ENCODE peak calls at places on chromosomes 3 and 15, in five cellular contexts. O is GM03348; W is frontal cortex; U is stimulated activated CD8-positive, alpha-beta memory T cell treated with anti-CD3 and anti-CD28 coated beads, Interleukin-7, amount 100 ng/mL, for 1 hour; C is mammary epithelial cell. M is an unnamed sample.

GRCh38 chr15:73792429-73792828 is 39.3 kb upstream of the INSYN1 start:
- DNase-seq in O (no peak), W (no peak), U (no peak), C (no peak), M (no peak)

GRCh38 chr3:59498995-59499394 is 449.2 kb upstream of the CFAP20DC start:
- DNase-seq in W (no peak), C (no peak), O (no peak), U (no peak), M (no peak)

GRCh38 chr3:147305533-147306241 is 100.7 kb downstream of the ZIC4 start:
- DNase-seq in U (no peak), C (no peak), W (no peak), O (peak), M (no peak)

GRCh38 chr3:190517696-190518095 is 3.8 kb downstream of the IL1RAP start:
- DNase-seq in C (peak), U (no peak), W (no peak), O (peak), M (no peak)

GRCh38 chr3:170864525-170865208 is 5.3 kb downstream of the RPL22L1 start:
- DNase-seq in W (no peak), O (no peak), U (no peak), C (peak), M (no peak)

GRCh38 chr15:50675524-50676144 is 11.0 kb downstream of the TRPM7 start:
- DNase-seq in W (no peak), O (peak), C (peak), U (no peak), M (no peak)

GRCh38 chr3:42714151-42714852 is 11.7 kb upstream of the HHATL start:
- DNase-seq in O (no peak), U (no peak), C (no peak), W (no peak), M (no peak)

GRCh38 chr3:13626915-13627460 is 78.1 kb downstream of the FBLN2 start:
- DNase-seq in U (no peak), C (no peak), O (no peak), W (no peak), M (no peak)

GRCh38 chr15:65212097-65212496 is 824 bp upstream of the CILP start:
- DNase-seq in U (no peak), O (no peak), C (no peak), W (no peak), M (no peak)

GRCh38 chr3:37114251-37115145 is 59.9 kb downstream of the LRRFIP2 start:
- DNase-seq in C (peak), W (no peak), O (peak), U (no peak), M (no peak)

GRCh38 chr15:94412979-94413741 is 181.8 kb downstream of the MCTP2 start:
- DNase-seq in C (no peak), O (peak), U (no peak), W (no peak), M (no peak)

GRCh38 chr3:19295208-19295607 is 146.9 kb downstream of the KCNH8 start:
- DNase-seq in O (no peak), U (no peak), W (no peak), C (no peak), M (no peak)

GRCh38 chr15:41233367-41233771 is 2.3 kb downstream of the CHP1 start:
- DNase-seq in O (peak), W (no peak), U (no peak), C (peak), M (no peak)

GRCh38 chr15:71333839-71334238 is 218.6 kb downstream of the THSD4 start:
- DNase-seq in W (no peak), C (no peak), O (peak), U (no peak), M (no peak)

GRCh38 chr3:197168606-197169005 is 129.8 kb downstream of the DLG1 start:
- DNase-seq in W (no peak), U (no peak), O (peak), C (no peak), M (no peak)

GRCh38 chr15:78206326-78207109 is 27.8 kb downstream of the ACSBG1 start:
- DNase-seq in C (no peak), U (no peak), W (no peak), O (peak), M (no peak)

GRCh38 chr3:145013931-145014330 is 1042.3 kb downstream of the DIPK2A start:
- DNase-seq in W (no peak), U (no peak), O (no peak), C (no peak), M (no peak)

GRCh38 chr3:172511783-172512357 is 11.4 kb downstream of the TNFSF10 start:
- DNase-seq in C (no peak), O (no peak), W (no peak), U (no peak), M (no peak)

GRCh38 chr3:106176734-106177133 is 307.9 kb upstream of the CBLB start:
- DNase-seq in U (peak), O (peak), W (no peak), C (no peak), M (no peak)